ENCODE peak calls at places on chromosomes 7 and 10, in six cellular contexts. C is HFF-Myc; D is HCT116; X is CD8-positive, alpha-beta T cell; S is body of pancreas; U is heart right ventricle. V is an unnamed sample.

GRCh38 chr10:93075369-93076221 is 1.9 kb downstream of the CYP26A1 start:
- DNase-seq in U (no peak), D (no peak), X (no peak), S (no peak), C (no peak), V (no peak)

GRCh38 chr10:132588301-132589013 is 50.9 kb downstream of the INPP5A start:
- DNase-seq in D (no peak), X (peak), U (peak), C (no peak), S (no peak), V (no peak)

GRCh38 chr10:9222917-9223316 is 1168.4 kb downstream of the GATA3 start:
- DNase-seq in S (no peak), D (no peak), X (no peak), C (peak), U (no peak), V (peak)

GRCh38 chr7:101426303-101427011 is 63.8 kb downstream of the COL26A1 start:
- DNase-seq in S (no peak), X (no peak), U (no peak), C (no peak), D (no peak), V (no peak)

GRCh38 chr10:60958892-60959601 is 15.1 kb upstream of the RHOBTB1 start:
- DNase-seq in X (no peak), D (no peak), S (no peak), C (no peak), U (no peak), V (no peak)

GRCh38 chr7:7834761-7835160 is 116.4 kb upstream of the RPA3 start:
- DNase-seq in X (no peak), S (no peak), C (no peak), U (no peak), D (no peak), V (no peak)

GRCh38 chr10:101060036-101060950 is 1.5 kb upstream of the KAZALD1 start:
- DNase-seq in U (peak), C (peak), X (peak), S (peak), D (peak), V (peak)

GRCh38 chr7:36100293-36100692 is 52.8 kb upstream of the EEPD1 start:
- DNase-seq in X (no peak), S (no peak), C (no peak), D (no peak), U (no peak), V (no peak)

GRCh38 chr7:28722684-28723083 is 235.4 kb downstream of the TRIL start:
- DNase-seq in X (no peak), C (no peak), D (no peak), S (no peak), U (no peak), V (no peak)

GRCh38 chr10:22623624-22624263 is 90.6 kb downstream of the PIP4K2A start:
- DNase-seq in U (no peak), X (no peak), C (no peak), S (no peak), D (no peak), V (no peak)

GRCh38 chr7:16004661-16005060 is 318.2 kb upstream of the MEOX2 start:
- DNase-seq in S (no peak), X (no peak), U (no peak), C (no peak), D (no peak), V (no peak)

GRCh38 chr10:101066146-101066889 is 4.5 kb downstream of the KAZALD1 start:
- DNase-seq in X (peak), S (peak), C (no peak), U (peak), D (peak), V (no peak)

GRCh38 chr7:98281757-98282652 is 519 bp downstream of the BRI3 start:
- DNase-seq in X (peak), D (no peak), C (no peak), S (peak), U (peak), V (no peak)

GRCh38 chr10:122347162-122347561 is 27.3 kb upstream of the PLEKHA1 start:
- DNase-seq in C (no peak), S (no peak), U (no peak), X (no peak), D (no peak), V (no peak)

GRCh38 chr10:28897617-28898464 is 220.5 kb downstream of the BAMBI start:
- DNase-seq in U (peak), X (no peak), S (no peak), D (no peak), C (no peak), V (no peak)

GRCh38 chr10:45418859-45419672 is 45.0 kb downstream of the ALOX5 start:
- DNase-seq in C (no peak), S (no peak), U (peak), D (no peak), X (peak), V (no peak)

GRCh38 chr10:49761201-49761788 is 828 bp downstream of the OGDHL start:
- DNase-seq in C (no peak), D (no peak), S (no peak), U (no peak), X (no peak), V (no peak)

GRCh38 chr10:132637477-132638129 is 100.0 kb downstream of the INPP5A start:
- DNase-seq in U (no peak), C (peak), D (peak), S (peak), X (peak), V (peak)

GRCh38 chr10:13310518-13311176 is 10.8 kb upstream of the PHYH start:
- DNase-seq in U (no peak), C (no peak), D (no peak), S (no peak), X (no peak), V (no peak)

GRCh38 chr10:73497623-73498022 is 1.8 kb upstream of the PPP3CB start:
- DNase-seq in X (no peak), D (no peak), S (no peak), C (no peak), U (no peak), V (no peak)

GRCh38 chr7:23249486-23249885 is 2.9 kb downstream of the GPNMB start:
- DNase-seq in D (no peak), S (no peak), U (no peak), C (no peak), X (no peak), V (no peak)

GRCh38 chr7:87564290-87564963 is 36.3 kb downstream of the ABCB1 start:
- DNase-seq in X (peak), U (no peak), C (no peak), S (peak), D (peak), V (no peak)

DNA sequence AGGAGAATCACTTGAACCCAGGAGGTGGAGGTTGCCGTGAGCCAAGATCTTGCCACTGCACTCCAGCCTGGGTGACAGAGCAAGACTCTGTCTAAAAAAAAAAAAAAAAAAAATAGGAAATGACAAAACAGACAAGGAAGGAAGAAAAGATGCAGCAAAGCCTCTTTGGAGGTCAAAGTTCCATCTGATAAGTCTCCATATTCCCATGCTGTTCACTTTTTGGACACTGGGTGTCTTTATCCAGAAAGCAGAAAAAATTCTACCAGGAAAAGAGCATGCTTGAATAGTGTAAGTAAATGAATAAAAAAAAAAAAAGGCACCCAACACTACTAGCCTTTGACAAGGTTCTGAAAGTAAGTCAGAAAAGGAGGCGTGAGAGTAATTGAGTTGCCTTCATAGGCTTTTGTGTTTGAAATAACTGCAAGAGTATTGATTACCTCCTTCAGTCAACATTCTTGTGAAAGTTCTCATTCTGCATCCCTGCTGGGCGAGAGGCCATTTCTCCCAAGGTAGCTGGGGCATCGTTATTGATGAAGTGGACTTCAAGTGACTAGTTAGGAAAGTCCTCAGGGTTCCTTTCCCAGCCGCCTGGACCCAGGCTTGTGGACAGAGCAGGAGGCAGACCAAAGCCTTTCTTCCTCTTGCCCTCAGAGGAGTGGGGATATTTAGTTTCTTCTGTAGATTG is 133.3 kb upstream of the KIF5B start:
- DNase-seq in X (no peak), C (no peak), U (no peak), D (peak), S (peak), V (no peak)
- TF ChIP-seq CTCF in X (no peak), C (no peak), U (no peak), D (peak), S (no peak), V (peak)

GRCh38 chr7:94067506-94067905 is 63.4 kb upstream of the BET1 start:
- DNase-seq in D (no peak), S (no peak), X (no peak), U (no peak), C (no peak), V (no peak)
- H3K4me3 ChIP-seq in D (no peak), S (no peak), X (no peak), U (no peak), C (no peak), V (no peak)

DNA sequence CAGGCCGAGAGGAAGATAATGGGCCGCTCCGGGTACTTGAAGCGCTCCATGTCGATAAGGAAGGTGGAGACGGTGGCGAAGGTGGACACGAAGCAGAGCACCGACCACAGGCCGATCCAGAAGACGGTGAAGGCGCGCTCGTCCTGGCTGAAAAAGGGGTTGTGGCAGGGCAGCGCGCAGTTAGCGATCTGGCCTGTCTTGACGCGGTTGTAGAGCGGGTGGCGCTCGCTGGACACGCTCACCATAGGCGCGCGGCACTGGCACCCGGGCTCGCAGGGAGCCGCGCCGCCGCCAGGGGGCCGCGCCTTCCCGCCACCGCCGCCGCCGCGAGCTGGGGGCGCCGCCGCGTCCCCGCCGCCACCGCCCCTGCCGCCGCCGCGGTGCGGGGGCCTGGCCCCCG is 1.6 kb downstream of the FZD8 start:
- DNase-seq in X (no peak), D (no peak), S (peak), C (no peak), U (peak), V (no peak)
- TF ChIP-seq CTCF in X (no peak), D (peak), S (peak), C (no peak), U (peak), V (peak)

DNA sequence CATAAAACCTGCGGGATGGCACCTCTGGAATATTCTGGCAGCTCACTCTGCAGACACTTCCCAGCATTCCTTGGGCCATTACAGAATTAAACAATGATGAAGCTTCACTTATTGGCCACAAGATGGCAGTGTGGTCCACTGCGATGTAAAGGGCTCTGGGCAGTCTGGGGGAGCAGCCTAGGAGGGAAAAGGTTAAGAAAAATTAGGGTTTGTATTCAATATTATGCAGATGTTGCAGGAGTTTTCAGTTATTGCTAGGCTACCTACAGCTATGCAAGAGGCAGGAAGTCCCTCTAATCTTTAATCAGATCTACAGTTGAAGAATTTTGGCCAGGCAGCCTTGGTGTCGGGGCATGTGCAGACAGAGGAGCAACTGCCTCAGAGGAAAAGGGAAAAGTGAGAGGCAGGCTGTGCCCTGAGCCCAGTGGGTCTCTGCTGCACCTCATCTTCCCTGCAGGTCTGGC is 233.2 kb upstream of the PRSS1 start:
- DNase-seq in C (peak), U (no peak), X (peak), S (peak), D (peak), V (no peak)
- H3K4me3 ChIP-seq in C (no peak), U (no peak), X (no peak), S (no peak), D (no peak), V (no peak)

GRCh38 chr7:105399043-105399725 is 10.5 kb upstream of the SRPK2 start:
- DNase-seq in C (peak), S (no peak), X (no peak), D (no peak), U (no peak), V (no peak)
- TF ChIP-seq CTCF in C (peak), S (no peak), X (no peak), D (peak), U (peak), V (peak)

DNA sequence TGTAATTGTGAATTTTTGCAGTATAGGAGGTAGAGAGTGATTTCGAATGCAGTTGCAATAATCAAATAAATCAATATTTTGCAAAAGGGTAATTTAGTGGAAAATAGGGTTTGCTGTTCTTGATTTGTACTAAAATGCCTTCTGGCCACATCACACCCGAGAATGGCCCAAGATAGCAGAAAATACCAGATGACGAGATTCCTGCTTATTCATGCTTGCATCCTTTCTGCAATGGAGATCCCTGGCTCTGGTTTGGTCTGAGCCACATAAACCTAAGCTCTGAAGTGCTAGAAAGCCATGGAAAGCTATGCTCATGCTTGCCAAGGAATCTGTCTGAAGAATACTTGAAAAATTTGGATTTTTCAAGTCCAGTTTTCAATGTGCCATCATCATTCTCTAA is 634.2 kb upstream of the COBL start:
- DNase-seq in S (no peak), D (no peak), X (no peak), U (no peak), C (no peak), V (no peak)
- H3K4me3 ChIP-seq in S (no peak), D (no peak), X (no peak), U (no peak), C (no peak), V (no peak)

GRCh38 chr10:35443858-35444257 is 107.5 kb downstream of the CCNY start:
- DNase-seq in U (no peak), S (no peak), C (no peak), X (no peak), D (no peak), V (no peak)

GRCh38 chr10:35439172-35439571 is 102.9 kb downstream of the CCNY start:
- DNase-seq in S (no peak), X (no peak), C (no peak), U (no peak), D (no peak), V (no peak)

GRCh38 chr10:35442592-35442991 is 106.3 kb downstream of the CCNY start:
- DNase-seq in X (no peak), S (no peak), D (no peak), U (no peak), C (no peak), V (no peak)

GRCh38 chr10:35440016-35440415 is 103.7 kb downstream of the CCNY start:
- DNase-seq in S (no peak), U (no peak), C (no peak), D (no peak), X (no peak), V (no peak)

GRCh38 chr10:35442006-35442405 is 105.7 kb downstream of the CCNY start:
- DNase-seq in X (no peak), C (peak), D (no peak), S (no peak), U (no peak), V (peak)
- TF ChIP-seq CTCF in X (no peak), C (no peak), D (no peak), S (no peak), U (no peak), V (no peak)

DNA sequence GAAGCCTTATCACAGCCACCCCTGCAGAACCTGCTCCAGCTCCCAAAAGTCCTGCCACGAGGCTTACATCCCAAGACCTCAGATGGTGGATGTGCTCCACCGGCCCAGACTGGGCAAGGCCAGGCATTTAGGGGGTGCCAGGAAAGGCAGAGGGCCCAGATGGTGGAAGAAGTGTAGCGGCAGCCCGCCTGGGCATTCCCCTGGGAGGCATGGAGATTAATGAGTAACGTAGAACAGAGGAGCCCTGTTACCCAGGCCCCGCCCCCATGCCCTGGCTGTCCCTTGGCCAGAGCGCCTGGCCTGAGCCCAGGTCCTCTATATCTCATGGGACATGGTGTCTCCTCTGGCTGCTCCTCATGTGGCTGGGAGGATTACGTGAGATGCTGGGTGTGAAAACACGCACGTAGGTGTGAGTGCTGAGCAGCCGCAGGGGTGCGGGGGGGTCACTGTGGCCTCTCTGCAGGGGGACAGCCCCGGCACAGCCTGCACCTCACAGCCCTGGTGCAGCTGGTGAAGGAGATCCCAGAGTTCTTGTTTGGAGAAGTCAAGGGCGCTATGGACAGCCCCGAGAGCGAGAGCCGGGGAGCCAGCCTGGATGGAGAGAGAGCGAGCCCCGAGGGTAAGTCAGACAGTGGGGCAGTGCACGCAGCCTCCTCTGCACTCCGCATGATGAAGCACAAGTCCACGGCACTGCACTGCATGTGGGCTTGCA is 52.9 kb downstream of the ZNF467 start:
- DNase-seq in C (no peak), X (no peak), D (no peak), U (peak), S (peak), V (no peak)
- H3K4me3 ChIP-seq in C (no peak), X (no peak), D (no peak), U (no peak), S (no peak), V (no peak)

V was measured in AG09309.